ENCODE peak calls at places on chromosomes 6 and 20, in five cellular contexts. Z is non-pigmented ciliary epithelial cell; G is tibial artery; F is stimulated activated CD8-positive, alpha-beta memory T cell treated with anti-CD3 and anti-CD28 coated beads, Interleukin-12 subunit alpha, Interleukin-12 subunit beta, amount 100 ng/mL, for 4 hours; X is naive thymus-derived CD4-positive, alpha-beta T cell. B is an unnamed sample.

GRCh38 chr20:49450281-49450707 is 32.2 kb downstream of the KCNB1 start:
- DNase-seq in Z (no peak), G (no peak), F (no peak), X (no peak), B (no peak)

GRCh38 chr20:51563597-51564332 is 21.2 kb upstream of the NFATC2 start:
- DNase-seq in Z (peak), G (peak), F (no peak), X (no peak), B (no peak)

GRCh38 chr6:132931937-132932336 is 117.6 kb downstream of the RPS12 start:
- DNase-seq in Z (peak), G (no peak), F (no peak), X (no peak), B (no peak)

GRCh38 chr6:106383573-106383972 is 23.1 kb downstream of the CRYBG1 start:
- DNase-seq in Z (no peak), G (no peak), F (no peak), X (no peak), B (no peak)

GRCh38 chr6:149453597-149454340 is 31.0 kb downstream of the ZC3H12D start:
- DNase-seq in Z (no peak), G (no peak), F (no peak), X (no peak), B (no peak)

GRCh38 chr6:31567531-31568370 is 4.3 kb upstream of the LTA start:
- DNase-seq in Z (no peak), G (no peak), F (no peak), X (no peak), B (no peak)

GRCh38 chr20:38779247-38780097 is 26.0 kb upstream of the PPP1R16B start:
- DNase-seq in Z (no peak), G (no peak), F (no peak), X (no peak), B (no peak)

GRCh38 chr6:35737413-35738211 is 780 bp downstream of the ARMC12 start:
- DNase-seq in Z (no peak), G (no peak), F (no peak), X (peak), B (peak)

GRCh38 chr6:158646023-158646888 is 1.7 kb upstream of the DYNLT1 start:
- DNase-seq in Z (no peak), G (peak), F (no peak), X (no peak), B (no peak)

GRCh38 chr6:44833248-44833647 is 445.7 kb downstream of the CDC5L start:
- DNase-seq in Z (no peak), G (no peak), F (no peak), X (no peak), B (no peak)

GRCh38 chr6:116239256-116239655 is 14.6 kb downstream of the TSPYL4 start:
- DNase-seq in Z (no peak), G (no peak), F (no peak), X (no peak), B (no peak)

GRCh38 chr20:34112600-34113061 is 588 bp upstream of the EIF2S2 start:
- DNase-seq in Z (no peak), G (no peak), F (no peak), X (no peak), B (peak)

GRCh38 chr6:27684264-27685211 is 211.6 kb upstream of the ZNF184 start:
- DNase-seq in Z (peak), G (no peak), F (peak), X (no peak), B (peak)

GRCh38 chr6:108687921-108688320 is 127.2 kb downstream of the FOXO3 start:
- DNase-seq in Z (no peak), G (no peak), F (no peak), X (no peak), B (no peak)

GRCh38 chr6:147586044-147586443 is 77.6 kb downstream of the SAMD5 start:
- DNase-seq in Z (no peak), G (peak), F (no peak), X (no peak), B (no peak)

GRCh38 chr20:20711413-20711812 is 1.0 kb downstream of the RALGAPA2 start:
- DNase-seq in Z (no peak), G (no peak), F (no peak), X (no peak), B (no peak)

GRCh38 chr6:157787080-157787479 is 36.0 kb upstream of the SNX9 start:
- DNase-seq in Z (no peak), G (no peak), F (no peak), X (no peak), B (no peak)

GRCh38 chr20:43724383-43724782 is 2.4 kb downstream of the GTSF1L start:
- DNase-seq in Z (no peak), G (no peak), F (no peak), X (no peak), B (no peak)

GRCh38 chr20:17518339-17519052 is 12.7 kb downstream of the BFSP1 start:
- DNase-seq in Z (no peak), G (no peak), F (no peak), X (no peak), B (no peak)

GRCh38 chr20:47620808-47621805 is 119.4 kb downstream of the NCOA3 start:
- DNase-seq in Z (peak), G (no peak), F (no peak), X (peak), B (peak)

GRCh38 chr20:63942250-63943006 is 13.8 kb downstream of the UCKL1 start:
- DNase-seq in Z (no peak), G (peak), F (no peak), X (peak), B (no peak)

GRCh38 chr6:118353564-118353963 is 194.5 kb upstream of the PLN start:
- DNase-seq in Z (no peak), G (no peak), F (no peak), X (no peak), B (no peak)

GRCh38 chr6:7196019-7196402 is 88.2 kb downstream of the RREB1 start:
- DNase-seq in Z (no peak), G (no peak), F (no peak), X (peak), B (no peak)

GRCh38 chr6:153027480-153027879 is 25.0 kb upstream of the MTRF1L start:
- DNase-seq in Z (no peak), G (no peak), F (no peak), X (no peak), B (no peak)

GRCh38 chr6:87102296-87102695 is 7.4 kb upstream of the CGA start:
- DNase-seq in Z (no peak), G (no peak), F (no peak), X (no peak), B (no peak)

GRCh38 chr6:151075943-151076555 is 163.7 kb upstream of the AKAP12 start:
- DNase-seq in Z (no peak), G (peak), F (no peak), X (no peak), B (no peak)

GRCh38 chr6:31763617-31763940 is 1.1 kb downstream of the SAPCD1 start:
- DNase-seq in Z (no peak), G (no peak), F (no peak), X (no peak), B (no peak)

GRCh38 chr6:65566117-65566516 is 140.9 kb downstream of the EYS start:
- DNase-seq in Z (no peak), G (no peak), F (no peak), X (no peak), B (no peak)

GRCh38 chr6:104958720-104959452 is 2.0 kb downstream of the LIN28B start:
- DNase-seq in Z (no peak), G (no peak), F (no peak), X (no peak), B (no peak)

GRCh38 chr6:125749864-125750691 is 646 bp downstream of the HEY2 start:
- DNase-seq in Z (no peak), G (peak), F (no peak), X (no peak), B (no peak)

GRCh38 chr20:63587256-63587655 is 13.2 kb upstream of the HELZ2 start:
- DNase-seq in Z (no peak), G (no peak), F (no peak), X (no peak), B (no peak)

GRCh38 chr20:62292115-62292514 is 10.7 kb upstream of the ADRM1 start:
- DNase-seq in Z (no peak), G (no peak), F (no peak), X (no peak), B (no peak)